ENCODE peak calls at places on chromosomes 6 and 20, in six cellular contexts. One of them, this sample, is unnamed.

GRCh38 chr6:42788671-42789070 is 6.8 kb downstream of the BICRAL start:
- DNase-seq in HCT116: no peak
- DNase-seq in endothelial cell of umbilical vein: no peak
- DNase-seq in K562: no peak
- DNase-seq in MM.1S: no peak
- DNase-seq in GM23248: no peak
- DNase-seq in this sample: no peak

GRCh38 chr6:139135578-139136545 is 982 bp downstream of the HECA start:
- DNase-seq in HCT116: no peak
- DNase-seq in endothelial cell of umbilical vein: peak; percentile 55
- DNase-seq in K562: peak; percentile 60
- DNase-seq in MM.1S: peak; percentile 47
- DNase-seq in GM23248: peak; percentile 64
- DNase-seq in this sample: no peak

GRCh38 chr6:117613920-117614535 is 11.7 kb upstream of the GOPC start:
- DNase-seq in HCT116: no peak
- DNase-seq in endothelial cell of umbilical vein: no peak
- DNase-seq in K562: no peak
- DNase-seq in MM.1S: no peak
- DNase-seq in GM23248: peak; percentile 65
- DNase-seq in this sample: no peak

GRCh38 chr6:140494321-140495085 is 1120.1 kb upstream of the CITED2 start:
- DNase-seq in HCT116: no peak
- DNase-seq in endothelial cell of umbilical vein: no peak
- DNase-seq in K562: no peak
- DNase-seq in MM.1S: no peak
- DNase-seq in GM23248: peak; percentile 24
- DNase-seq in this sample: no peak

GRCh38 chr6:4316867-4317400 is 181.6 kb upstream of the ECI2 start:
- DNase-seq in HCT116: no peak
- DNase-seq in endothelial cell of umbilical vein: peak; percentile 91
- DNase-seq in K562: no peak
- DNase-seq in MM.1S: no peak
- DNase-seq in GM23248: peak; percentile 94
- DNase-seq in this sample: no peak

GRCh38 chr6:71205336-71205956 is 83.2 kb upstream of the OGFRL1 start:
- DNase-seq in HCT116: no peak
- DNase-seq in endothelial cell of umbilical vein: no peak
- DNase-seq in K562: no peak
- DNase-seq in MM.1S: no peak
- DNase-seq in GM23248: peak; percentile 81
- DNase-seq in this sample: no peak

GRCh38 chr20:25077610-25078169 is 4.3 kb downstream of the VSX1 start:
- DNase-seq in HCT116: no peak
- DNase-seq in endothelial cell of umbilical vein: no peak
- DNase-seq in K562: no peak
- DNase-seq in MM.1S: no peak
- DNase-seq in GM23248: peak; percentile 59
- DNase-seq in this sample: no peak

GRCh38 chr20:21125072-21125848 is 622 bp upstream of the KIZ start:
- DNase-seq in HCT116: peak; percentile 39
- DNase-seq in endothelial cell of umbilical vein: no peak
- DNase-seq in K562: no peak
- DNase-seq in MM.1S: no peak
- DNase-seq in GM23248: peak; percentile 79
- DNase-seq in this sample: no peak

GRCh38 chr6:14986370-14986769 is 259.5 kb upstream of the JARID2 start:
- DNase-seq in HCT116: no peak
- DNase-seq in endothelial cell of umbilical vein: no peak
- DNase-seq in K562: no peak
- DNase-seq in MM.1S: no peak
- DNase-seq in GM23248: no peak
- DNase-seq in this sample: no peak

GRCh38 chr6:136547336-136547735 is 2.9 kb downstream of the MAP7 start:
- DNase-seq in HCT116: peak; percentile 21
- DNase-seq in endothelial cell of umbilical vein: no peak
- DNase-seq in K562: no peak
- DNase-seq in MM.1S: peak; percentile 34
- DNase-seq in GM23248: peak; percentile 81
- DNase-seq in this sample: no peak

GRCh38 chr6:13694562-13694961 is 17.1 kb downstream of the RANBP9 start:
- DNase-seq in HCT116: no peak
- DNase-seq in endothelial cell of umbilical vein: no peak
- DNase-seq in K562: no peak
- DNase-seq in MM.1S: no peak
- DNase-seq in GM23248: no peak
- DNase-seq in this sample: no peak

GRCh38 chr6:12584631-12585405 is 131.7 kb upstream of the PHACTR1 start:
- DNase-seq in HCT116: no peak
- DNase-seq in endothelial cell of umbilical vein: peak; percentile 100
- DNase-seq in K562: no peak
- DNase-seq in MM.1S: no peak
- DNase-seq in GM23248: no peak
- DNase-seq in this sample: no peak

GRCh38 chr20:63082308-63082938 is 75.7 kb upstream of the BHLHE23 start:
- DNase-seq in HCT116: no peak
- DNase-seq in endothelial cell of umbilical vein: no peak
- DNase-seq in K562: peak; percentile 87
- DNase-seq in MM.1S: peak; percentile 30
- DNase-seq in GM23248: peak; percentile 66
- DNase-seq in this sample: no peak

DNA sequence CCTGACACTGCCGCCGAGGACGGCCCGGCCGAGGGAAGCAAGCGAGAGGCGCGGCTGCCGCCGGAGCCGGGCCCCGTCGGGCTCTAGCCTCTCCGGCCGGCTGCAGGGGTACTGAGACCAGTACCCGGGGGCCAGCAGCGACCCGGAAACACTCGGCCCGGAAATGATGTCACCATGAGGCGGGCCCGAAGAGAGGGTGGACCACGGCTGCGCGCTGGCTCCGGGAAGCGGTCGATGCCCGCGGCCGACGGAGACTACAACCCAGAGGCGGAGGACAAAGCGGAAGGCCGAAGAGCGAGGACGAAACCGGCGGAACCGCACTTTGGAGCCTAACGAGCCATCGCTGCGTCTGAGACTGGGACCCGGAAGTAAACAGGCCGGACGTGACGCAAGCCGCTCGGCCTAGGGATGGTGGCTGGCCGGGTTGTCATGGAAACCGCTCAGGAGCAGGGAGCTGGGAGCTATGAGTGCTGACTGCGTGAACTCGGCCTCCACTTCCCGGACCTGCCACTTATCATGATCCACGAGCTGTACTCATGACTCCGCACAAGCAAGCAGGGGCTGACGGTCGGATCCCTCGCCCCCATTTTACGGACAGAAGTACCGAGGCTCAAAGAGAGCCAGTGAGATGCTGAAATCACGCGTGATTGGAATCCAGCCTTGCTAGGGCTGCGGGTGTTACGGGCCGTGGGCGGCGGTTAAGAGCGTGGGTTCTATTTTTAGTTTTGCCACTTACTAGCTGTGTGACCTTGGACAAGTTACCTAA is at the start of gene SPATA2:
- DNase-seq in HCT116: peak; percentile 90
- DNase-seq in endothelial cell of umbilical vein: peak; percentile 94
- DNase-seq in K562: peak; percentile 92
- DNase-seq in MM.1S: peak; percentile 96
- DNase-seq in GM23248: peak; percentile 98
- DNase-seq in this sample: peak; percentile 72
- H3K9ac ChIP-seq in HCT116: peak within 1 kb of the TSS; percentile 94
- H3K9ac ChIP-seq in endothelial cell of umbilical vein: peak within 1 kb of the TSS; percentile 88
- H3K9ac ChIP-seq in K562: peak within 1 kb of the TSS; percentile 95
- H3K9ac ChIP-seq in MM.1S: peak within 1 kb of the TSS; percentile 99
- H3K9ac ChIP-seq in GM23248: peak within 1 kb of the TSS; percentile 93
- H3K9ac ChIP-seq in this sample: peak within 1 kb of the TSS; percentile 95

GRCh38 chr6:55953384-55953783 is 78.0 kb upstream of the BMP5 start:
- DNase-seq in HCT116: peak; percentile 15
- DNase-seq in endothelial cell of umbilical vein: peak; percentile 51
- DNase-seq in K562: no peak
- DNase-seq in MM.1S: no peak
- DNase-seq in GM23248: peak; percentile 71
- DNase-seq in this sample: no peak
- H3K4me3 ChIP-seq in HCT116: no peak overlapping the region
- H3K4me3 ChIP-seq in endothelial cell of umbilical vein: no peak overlapping the region
- H3K4me3 ChIP-seq in K562: no peak overlapping the region
- H3K4me3 ChIP-seq in MM.1S: no peak overlapping the region
- H3K4me3 ChIP-seq in GM23248: peak overlapping the region; percentile 68
- H3K4me3 ChIP-seq in this sample: peak overlapping the region; percentile 66

DNA sequence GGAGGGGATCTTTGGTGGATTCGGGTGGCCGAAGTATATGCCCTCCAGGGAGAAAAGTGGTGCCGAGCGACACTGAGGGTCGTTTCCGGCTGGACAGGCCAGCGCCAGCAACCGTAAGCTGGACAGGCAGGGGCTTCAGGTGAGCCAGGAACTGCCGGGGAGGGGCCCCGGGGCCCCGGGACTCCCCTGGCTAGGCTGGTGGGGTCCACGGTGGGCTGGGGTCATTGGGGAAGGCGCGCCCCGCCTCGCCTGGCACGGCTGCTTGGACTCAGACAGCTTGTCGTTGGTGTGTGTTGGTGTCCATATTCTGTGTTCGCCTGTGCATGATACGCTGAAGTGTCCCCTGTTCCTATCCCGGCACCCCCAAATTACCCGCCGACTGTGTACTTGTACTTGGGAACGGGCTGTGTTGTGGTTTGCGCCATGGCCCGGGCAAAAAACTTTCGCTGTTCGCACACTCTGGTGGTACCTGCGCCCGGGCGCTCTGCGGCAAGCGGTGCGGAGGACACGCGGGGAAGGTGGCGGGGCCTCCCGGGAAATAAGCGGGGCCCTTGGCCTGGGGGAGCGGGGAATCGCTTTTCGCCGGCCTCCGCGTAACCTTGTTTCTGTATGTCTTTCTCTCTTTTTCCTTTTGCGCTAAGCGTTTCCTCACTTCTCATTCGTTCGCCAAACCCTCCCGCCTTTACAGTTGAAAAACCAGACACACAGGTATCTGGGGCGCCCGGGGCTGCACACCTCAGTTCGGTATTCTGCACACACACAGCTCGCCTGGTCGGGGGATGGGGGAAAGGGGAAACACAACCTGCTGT is 3.2 kb downstream of the GNAS start:
- DNase-seq in HCT116: no peak
- DNase-seq in endothelial cell of umbilical vein: no peak
- DNase-seq in K562: no peak
- DNase-seq in MM.1S: no peak
- DNase-seq in GM23248: no peak
- DNase-seq in this sample: no peak
- TF ChIP-seq EZH2 in HCT116: no peak
- TF ChIP-seq EZH2 in endothelial cell of umbilical vein: peak; percentile 39
- TF ChIP-seq EZH2 in K562: no peak
- TF ChIP-seq EZH2 in MM.1S: no peak
- TF ChIP-seq EZH2 in GM23248: peak; percentile 49
- TF ChIP-seq EZH2 in this sample: no peak

DNA sequence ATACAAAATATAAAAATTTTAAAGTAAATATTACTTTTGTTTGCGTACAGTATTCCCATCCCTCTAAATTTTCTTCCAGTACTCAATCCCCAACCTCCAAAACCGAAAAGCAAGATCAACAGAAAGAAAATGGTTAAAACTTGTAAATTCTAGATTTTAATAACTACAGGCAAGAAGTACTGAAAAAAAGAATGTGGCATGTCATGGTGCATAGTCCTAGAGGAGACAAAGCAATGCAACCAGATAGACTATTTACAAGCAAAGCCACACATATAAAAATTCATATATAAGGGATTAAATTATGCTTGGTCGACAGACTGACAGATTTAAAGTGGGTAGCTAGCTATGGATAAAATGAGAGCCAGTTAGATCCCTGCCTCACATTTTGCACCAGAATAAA is 56.5 kb upstream of the HFE start:
- DNase-seq in HCT116: no peak
- DNase-seq in endothelial cell of umbilical vein: no peak
- DNase-seq in K562: no peak
- DNase-seq in MM.1S: no peak
- DNase-seq in GM23248: no peak
- DNase-seq in this sample: no peak
- H3K9ac ChIP-seq in HCT116: peak overlapping the region; percentile 80
- H3K9ac ChIP-seq in endothelial cell of umbilical vein: peak overlapping the region; percentile 83
- H3K9ac ChIP-seq in K562: peak overlapping the region; percentile 94
- H3K9ac ChIP-seq in MM.1S: peak overlapping the region; percentile 41
- H3K9ac ChIP-seq in GM23248: peak overlapping the region; percentile 80
- H3K9ac ChIP-seq in this sample: peak overlapping the region; percentile 96

GRCh38 chr6:147170269-147170668 is 33.9 kb upstream of the STXBP5 start:
- DNase-seq in HCT116: no peak
- DNase-seq in endothelial cell of umbilical vein: no peak
- DNase-seq in K562: no peak
- DNase-seq in MM.1S: no peak
- DNase-seq in GM23248: peak; percentile 94
- DNase-seq in this sample: no peak
- H3K4me3 ChIP-seq in HCT116: no peak overlapping the region
- H3K4me3 ChIP-seq in endothelial cell of umbilical vein: no peak overlapping the region
- H3K4me3 ChIP-seq in K562: no peak overlapping the region
- H3K4me3 ChIP-seq in MM.1S: no peak overlapping the region
- H3K4me3 ChIP-seq in GM23248: no peak overlapping the region
- H3K4me3 ChIP-seq in this sample: no peak overlapping the region

This sample was measured in SK-N-MC.